ENCODE peak calls at places on chromosome 14, in eight cellular contexts. U is SK-N-SH, Y is COLO829, P is GM03348, F is NCI-H2171, M is GM20000, Q is GM04504, J is NCI-H1092 treated with DMSO at 0.1 percent for 48 hours. E is an unnamed sample.

GRCh38 chr14:59309291-59309900 is 120.9 kb downstream of the DAAM1 start:
- DNase-seq in P (no peak), Y (no peak), M (no peak), U (no peak), F (no peak), J (no peak), Q (no peak), E (no peak)

GRCh38 chr14:95321693-95322455 is 2.2 kb upstream of the CLMN start:
- DNase-seq in M (no peak), F (no peak), U (no peak), Y (no peak), P (no peak), Q (no peak), J (no peak), E (no peak)

GRCh38 chr14:29654910-29655590 is 272.6 kb downstream of the PRKD1 start:
- DNase-seq in P (peak; percentile 13), Q (no peak), F (no peak), U (no peak), J (no peak), Y (peak; percentile 63), M (no peak), E (no peak)

GRCh38 chr14:84894254-84894653 is 635.7 kb upstream of the FLRT2 start:
- DNase-seq in Q (no peak), F (peak; percentile 46), U (no peak), M (no peak), Y (no peak), J (peak; percentile 63), P (no peak), E (no peak)

GRCh38 chr14:85921241-85921640 is 391.3 kb downstream of the FLRT2 start:
- DNase-seq in U (no peak), P (no peak), J (no peak), Y (no peak), Q (no peak), M (no peak), F (no peak), E (no peak)

GRCh38 chr14:75127903-75128595 is 1.2 kb upstream of the NEK9 start:
- DNase-seq in P (no peak), Q (no peak), J (no peak), F (no peak), M (no peak), Y (no peak), U (peak; percentile 8), E (no peak)

GRCh38 chr14:76752744-76753143 is 8.5 kb upstream of the VASH1 start:
- DNase-seq in Q (no peak), M (no peak), F (no peak), Y (no peak), J (no peak), P (no peak), U (peak; percentile 7), E (no peak)

GRCh38 chr14:90523544-90523943 is 126.7 kb downstream of the CALM1 start:
- DNase-seq in Y (no peak), P (peak; percentile 67), Q (no peak), F (no peak), J (no peak), M (no peak), U (no peak), E (no peak)

GRCh38 chr14:52000631-52001030 is 11.3 kb downstream of the RTRAF start:
- DNase-seq in J (no peak), Y (no peak), F (no peak), Q (no peak), P (no peak), M (no peak), U (no peak), E (no peak)

GRCh38 chr14:37375566-37375965 is 177.8 kb downstream of the MIPOL1 start:
- DNase-seq in J (no peak), U (no peak), Y (no peak), Q (no peak), F (no peak), P (no peak), M (no peak), E (no peak)

GRCh38 chr14:93037354-93037753 is 78.4 kb downstream of the ITPK1 start:
- DNase-seq in Q (no peak), F (no peak), P (no peak), J (no peak), M (no peak), U (no peak), Y (no peak), E (no peak)

GRCh38 chr14:78764240-78764639 is 594.1 kb downstream of the NRXN3 start:
- DNase-seq in F (no peak), Q (no peak), Y (no peak), M (no peak), U (no peak), J (no peak), P (peak; percentile 27), E (no peak)

GRCh38 chr14:105881021-105881930 is 354.9 kb downstream of the TMEM121 start:
- DNase-seq in F (no peak), Q (no peak), J (no peak), U (no peak), P (no peak), Y (no peak), M (no peak), E (no peak)

GRCh38 chr14:99015833-99016232 is 256.2 kb downstream of the BCL11B start:
- DNase-seq in P (no peak), Y (no peak), F (no peak), M (no peak), U (no peak), J (peak; percentile 61), Q (no peak), E (no peak)

GRCh38 chr14:23483216-23483854 is 13.8 kb downstream of the NGDN start:
- DNase-seq in Q (no peak), J (peak; percentile 67), F (peak; percentile 66), P (peak; percentile 17), U (peak; percentile 81), Y (no peak), M (peak; percentile 34), E (peak; percentile 88)

GRCh38 chr14:78885884-78886283 is 715.7 kb downstream of the NRXN3 start:
- DNase-seq in U (no peak), J (no peak), F (no peak), P (no peak), M (no peak), Q (no peak), Y (no peak), E (no peak)

GRCh38 chr14:67668559-67668958 is 5.9 kb downstream of the VTI1B start:
- DNase-seq in M (no peak), P (no peak), J (no peak), U (no peak), Q (no peak), Y (no peak), F (no peak), E (no peak)

GRCh38 chr14:74240794-74241610 is 1.8 kb downstream of the VSX2 start:
- DNase-seq in F (no peak), U (peak; percentile 71), M (peak; percentile 62), Y (no peak), J (no peak), P (peak; percentile 40), Q (no peak), E (peak; percentile 28)

GRCh38 chr14:97368900-97369564 is 571.9 kb downstream of the VRK1 start:
- DNase-seq in P (no peak), Y (no peak), J (no peak), M (no peak), Q (no peak), U (no peak), F (no peak), E (no peak)

GRCh38 chr14:24398943-24399801 is at the start of gene NYNRIN:
- DNase-seq in Q (no peak), F (peak; percentile 40), J (peak; percentile 33), U (peak; percentile 87), M (no peak), Y (no peak), P (peak; percentile 76), E (no peak)

GRCh38 chr14:53924754-53925153 is 31.9 kb downstream of the BMP4 start:
- DNase-seq in U (no peak), J (no peak), Q (peak; percentile 27), M (no peak), F (no peak), Y (peak; percentile 13), P (peak; percentile 8), E (no peak)

GRCh38 chr14:102556098-102556677 is 36.3 kb upstream of the RCOR1 start:
- DNase-seq in Q (no peak), U (peak; percentile 22), Y (no peak), F (no peak), P (no peak), J (no peak), M (no peak), E (no peak)

GRCh38 chr14:61561657-61562276 is 133.5 kb upstream of the HIF1A start:
- DNase-seq in M (no peak), Y (peak; percentile 85), Q (peak; percentile 97), J (no peak), P (peak; percentile 84), F (no peak), U (peak; percentile 46), E (no peak)

GRCh38 chr14:44846232-44846824 is 115.4 kb downstream of the KLHL28 start:
- DNase-seq in M (peak; percentile 49), P (peak; percentile 68), F (peak; percentile 13), Y (peak; percentile 65), U (peak; percentile 13), Q (peak; percentile 17), J (peak; percentile 76), E (peak; percentile 14)

GRCh38 chr14:75418779-75419768 is 8.7 kb upstream of the JDP2 start:
- DNase-seq in M (peak; percentile 79), Q (no peak), P (no peak), Y (no peak), F (no peak), J (no peak), U (no peak), E (peak; percentile 47)

GRCh38 chr14:75196468-75196867 is 20.1 kb upstream of the TMED10 start:
- DNase-seq in J (no peak), P (no peak), Y (no peak), U (no peak), M (no peak), Q (no peak), F (no peak), E (no peak)

GRCh38 chr14:30848449-30849240 is 25.7 kb upstream of the COCH start:
- DNase-seq in P (no peak), J (no peak), M (no peak), Q (no peak), F (no peak), U (no peak), Y (no peak), E (no peak)

GRCh38 chr14:101496779-101497420 is 64.4 kb upstream of the DIO3 start:
- DNase-seq in Y (no peak), U (no peak), M (no peak), J (no peak), F (no peak), Q (no peak), P (no peak), E (no peak)

GRCh38 chr14:34713122-34713680 is 1.2 kb downstream of the CFL2 start:
- DNase-seq in Q (no peak), F (no peak), U (no peak), M (no peak), Y (no peak), P (no peak), J (no peak), E (no peak)

GRCh38 chr14:102532204-102532658 is 22.7 kb upstream of the ANKRD9 start:
- DNase-seq in F (no peak), Y (no peak), Q (no peak), M (no peak), U (no peak), J (no peak), P (no peak), E (no peak)

GRCh38 chr14:27366596-27366995 is 768.8 kb upstream of the NOVA1 start:
- DNase-seq in J (no peak), M (no peak), Y (no peak), Q (no peak), U (no peak), F (no peak), P (no peak), E (no peak)

GRCh38 chr14:99537399-99537798 is 56.2 kb downstream of the CCNK start:
- DNase-seq in Q (peak; percentile 48), F (no peak), Y (no peak), J (no peak), U (no peak), P (peak; percentile 94), M (no peak), E (no peak)

GRCh38 chr14:96091149-96091693 is 52.1 kb downstream of the C14orf132 start:
- DNase-seq in P (no peak), Y (no peak), J (peak; percentile 88), U (peak; percentile 59), Q (no peak), M (no peak), F (no peak), E (no peak)

GRCh38 chr14:81323621-81324400 is 76.3 kb downstream of the STON2 start:
- DNase-seq in Q (no peak), J (no peak), Y (peak; percentile 31), M (no peak), U (no peak), F (peak; percentile 60), P (no peak), E (peak; percentile 73)